ENCODE peak calls at places on chromosomes 16 and 17, in four cellular contexts. One of them, this sample, is unnamed.

GRCh38 chr16:58028541-58029070 is 3.1 kb downstream of the MMP15 start:
- DNase-seq in A549: no peak
- DNase-seq in HepG2: no peak
- DNase-seq in K562: no peak
- DNase-seq in this sample: no peak

GRCh38 chr17:79549111-79549915 is 61.5 kb downstream of the RBFOX3 start:
- DNase-seq in A549: no peak
- DNase-seq in HepG2: no peak
- DNase-seq in K562: no peak
- DNase-seq in this sample: no peak

GRCh38 chr16:61014869-61015268 is 1021.4 kb downstream of the CDH8 start:
- DNase-seq in A549: no peak
- DNase-seq in HepG2: no peak
- DNase-seq in K562: no peak
- DNase-seq in this sample: no peak

GRCh38 chr16:66382171-66382965 is 15.9 kb downstream of the CDH5 start:
- DNase-seq in A549: peak; percentile 47
- DNase-seq in HepG2: no peak
- DNase-seq in K562: no peak
- DNase-seq in this sample: no peak

GRCh38 chr17:7632492-7632894 is 2.6 kb downstream of the SHBG start:
- DNase-seq in A549: peak; percentile 79
- DNase-seq in HepG2: no peak
- DNase-seq in K562: peak; percentile 59
- DNase-seq in this sample: no peak

GRCh38 chr16:78764478-78764877 is 665.0 kb downstream of the WWOX start:
- DNase-seq in A549: no peak
- DNase-seq in HepG2: no peak
- DNase-seq in K562: no peak
- DNase-seq in this sample: no peak

GRCh38 chr16:967077-967541 is 3.7 kb downstream of the LMF1 start:
- DNase-seq in A549: no peak
- DNase-seq in HepG2: no peak
- DNase-seq in K562: no peak
- DNase-seq in this sample: no peak

GRCh38 chr17:33562792-33563191 is 269.7 kb upstream of the ASIC2 start:
- DNase-seq in A549: no peak
- DNase-seq in HepG2: no peak
- DNase-seq in K562: no peak
- DNase-seq in this sample: no peak

GRCh38 chr17:18016426-18016825 is 22.5 kb downstream of the ATPAF2 start:
- DNase-seq in A549: no peak
- DNase-seq in HepG2: no peak
- DNase-seq in K562: no peak
- DNase-seq in this sample: no peak

GRCh38 chr17:17847726-17848125 is 10.9 kb upstream of the SREBF1 start:
- DNase-seq in A549: no peak
- DNase-seq in HepG2: no peak
- DNase-seq in K562: no peak
- DNase-seq in this sample: no peak

GRCh38 chr17:38559025-38559879 is 46.5 kb downstream of the SRCIN1 start:
- DNase-seq in A549: peak; percentile 98
- DNase-seq in HepG2: peak; percentile 86
- DNase-seq in K562: peak; percentile 94
- DNase-seq in this sample: peak; percentile 47

GRCh38 chr17:410674-411401 is 58.2 kb upstream of the RPH3AL start:
- DNase-seq in A549: no peak
- DNase-seq in HepG2: no peak
- DNase-seq in K562: peak; percentile 22
- DNase-seq in this sample: no peak

GRCh38 chr16:72857841-72858594 is 189.9 kb downstream of the ZFHX3 start:
- DNase-seq in A549: no peak
- DNase-seq in HepG2: no peak
- DNase-seq in K562: no peak
- DNase-seq in this sample: no peak

GRCh38 chr16:21150375-21151001 is at the start of gene DNAH3:
- DNase-seq in A549: no peak
- DNase-seq in HepG2: peak; percentile 39
- DNase-seq in K562: peak; percentile 39
- DNase-seq in this sample: no peak

GRCh38 chr16:69554495-69554894 is 11.3 kb upstream of the NFAT5 start:
- DNase-seq in A549: no peak
- DNase-seq in HepG2: no peak
- DNase-seq in K562: peak; percentile 44
- DNase-seq in this sample: no peak

GRCh38 chr16:5488581-5488980 is 391.0 kb upstream of the EEF2KMT start:
- DNase-seq in A549: no peak
- DNase-seq in HepG2: no peak
- DNase-seq in K562: no peak
- DNase-seq in this sample: no peak

GRCh38 chr17:64063766-64064224 is 43.4 kb upstream of the ICAM2 start:
- DNase-seq in A549: peak; percentile 53
- DNase-seq in HepG2: peak; percentile 48
- DNase-seq in K562: peak; percentile 57
- DNase-seq in this sample: no peak

GRCh38 chr17:74859439-74860228 is at the start of gene GRIN2C:
- DNase-seq in A549: no peak
- DNase-seq in HepG2: no peak
- DNase-seq in K562: peak; percentile 52
- DNase-seq in this sample: no peak

GRCh38 chr16:83473109-83473508 is 334.7 kb upstream of the HSBP1 start:
- DNase-seq in A549: no peak
- DNase-seq in HepG2: no peak
- DNase-seq in K562: no peak
- DNase-seq in this sample: no peak
- TF ChIP-seq CHD4 in A549: no peak
- TF ChIP-seq CHD4 in HepG2: no peak
- TF ChIP-seq CHD4 in K562: no peak
- TF ChIP-seq CHD4 in this sample: no peak

GRCh38 chr16:49337814-49338350 is 35.7 kb upstream of the C16orf78 start:
- DNase-seq in A549: no peak
- DNase-seq in HepG2: no peak
- DNase-seq in K562: no peak
- DNase-seq in this sample: no peak
- TF ChIP-seq RFX5 in A549: no peak
- TF ChIP-seq RFX5 in HepG2: no peak
- TF ChIP-seq RFX5 in K562: no peak
- TF ChIP-seq RFX5 in this sample: no peak

GRCh38 chr17:50173335-50173941 is 7.6 kb downstream of the SGCA start:
- DNase-seq in A549: no peak
- DNase-seq in HepG2: no peak
- DNase-seq in K562: no peak
- DNase-seq in this sample: no peak
- TF ChIP-seq CHD4 in A549: no peak
- TF ChIP-seq CHD4 in HepG2: no peak
- TF ChIP-seq CHD4 in K562: no peak
- TF ChIP-seq CHD4 in this sample: no peak

GRCh38 chr17:27602721-27603445 is 28.1 kb upstream of the LGALS9 start:
- DNase-seq in A549: peak; percentile 94
- DNase-seq in HepG2: peak; percentile 42
- DNase-seq in K562: peak; percentile 91
- DNase-seq in this sample: no peak

GRCh38 chr17:27601975-27602302 is 29.0 kb upstream of the LGALS9 start:
- DNase-seq in A549: no peak
- DNase-seq in HepG2: no peak
- DNase-seq in K562: no peak
- DNase-seq in this sample: no peak

GRCh38 chr17:27601069-27601974 is 29.7 kb upstream of the LGALS9 start:
- DNase-seq in A549: peak; percentile 81
- DNase-seq in HepG2: peak; percentile 56
- DNase-seq in K562: peak; percentile 79
- DNase-seq in this sample: peak; percentile 51

GRCh38 chr17:27598337-27599050 is 32.5 kb upstream of the LGALS9 start:
- DNase-seq in A549: no peak
- DNase-seq in HepG2: no peak
- DNase-seq in K562: no peak
- DNase-seq in this sample: no peak

DNA sequence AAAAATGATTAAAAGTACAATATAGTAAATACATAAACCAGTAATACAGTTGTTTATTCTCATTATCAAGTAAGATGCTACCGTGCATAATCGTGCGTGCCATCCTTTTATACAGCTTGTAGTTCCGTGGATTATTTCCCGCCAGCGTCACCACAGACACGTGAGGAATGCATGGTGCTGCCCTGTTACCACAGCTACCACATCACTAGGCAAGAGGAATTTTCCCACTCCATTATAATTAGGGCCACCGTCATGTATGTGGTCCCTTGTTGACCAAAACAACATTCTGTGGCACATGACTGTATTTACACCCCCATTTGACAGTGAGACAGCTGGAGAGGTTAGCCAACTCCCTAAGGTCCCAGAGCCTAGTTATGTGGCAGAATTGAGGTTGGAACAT is 30.5 kb upstream of the LGALS9 start:
- DNase-seq in A549: no peak
- DNase-seq in HepG2: no peak
- DNase-seq in K562: no peak
- DNase-seq in this sample: no peak
- TF ChIP-seq RFX5 in A549: no peak
- TF ChIP-seq RFX5 in HepG2: no peak
- TF ChIP-seq RFX5 in K562: no peak
- TF ChIP-seq RFX5 in this sample: no peak

GRCh38 chr17:66762276-66762675 is 72.6 kb upstream of the CACNG5 start:
- DNase-seq in A549: no peak
- DNase-seq in HepG2: no peak
- DNase-seq in K562: no peak
- DNase-seq in this sample: no peak
- TF ChIP-seq CHD4 in A549: no peak
- TF ChIP-seq CHD4 in HepG2: no peak
- TF ChIP-seq CHD4 in K562: no peak
- TF ChIP-seq CHD4 in this sample: no peak

DNA sequence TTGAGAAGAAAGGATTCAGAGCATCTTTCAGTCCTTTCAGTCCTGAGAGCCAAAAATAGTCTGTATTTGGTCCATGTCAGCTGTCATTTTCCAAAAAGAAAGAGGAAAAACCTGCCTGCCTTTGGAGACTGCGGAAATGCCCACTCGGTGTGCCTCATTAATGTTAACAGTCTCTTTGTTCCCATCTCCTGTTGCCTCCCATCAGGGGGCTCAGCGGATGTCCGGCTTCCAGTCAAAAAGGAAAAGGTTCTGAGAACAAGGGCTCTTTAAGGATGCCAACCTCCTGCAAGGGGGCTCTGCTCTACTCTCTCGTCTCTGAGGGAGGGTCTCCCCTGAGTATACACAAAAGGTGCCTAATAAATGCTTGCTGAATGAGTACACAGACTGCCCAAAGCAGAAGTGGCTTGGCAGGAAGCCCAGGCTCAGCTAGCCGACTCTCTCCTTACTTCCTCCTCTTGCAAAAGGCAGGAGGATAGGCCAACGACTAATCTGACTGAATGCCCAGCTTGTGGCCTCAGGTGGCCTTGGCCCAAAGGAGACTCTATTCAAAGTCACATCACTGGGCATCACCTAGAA is 17.3 kb downstream of the TRAF4 start:
- DNase-seq in A549: no peak
- DNase-seq in HepG2: no peak
- DNase-seq in K562: no peak
- DNase-seq in this sample: no peak
- TF ChIP-seq RFX5 in A549: no peak
- TF ChIP-seq RFX5 in HepG2: no peak
- TF ChIP-seq RFX5 in K562: no peak
- TF ChIP-seq RFX5 in this sample: no peak

GRCh38 chr17:15230866-15231265 is 34.3 kb downstream of the PMP22 start:
- DNase-seq in A549: no peak
- DNase-seq in HepG2: no peak
- DNase-seq in K562: no peak
- DNase-seq in this sample: no peak

GRCh38 chr17:15233022-15233805 is 31.9 kb downstream of the PMP22 start:
- DNase-seq in A549: peak; percentile 59
- DNase-seq in HepG2: peak; percentile 60
- DNase-seq in K562: peak; percentile 57
- DNase-seq in this sample: no peak

GRCh38 chr17:15232517-15232915 is 32.6 kb downstream of the PMP22 start:
- DNase-seq in A549: no peak
- DNase-seq in HepG2: no peak
- DNase-seq in K562: peak; percentile 51
- DNase-seq in this sample: no peak

GRCh38 chr17:15233971-15234370 is 31.2 kb downstream of the PMP22 start:
- DNase-seq in A549: no peak
- DNase-seq in HepG2: no peak
- DNase-seq in K562: no peak
- DNase-seq in this sample: no peak

GRCh38 chr17:15231851-15232516 is 33.1 kb downstream of the PMP22 start:
- DNase-seq in A549: no peak
- DNase-seq in HepG2: no peak
- DNase-seq in K562: peak; percentile 20
- DNase-seq in this sample: no peak
- TF ChIP-seq CHD4 in A549: no peak
- TF ChIP-seq CHD4 in HepG2: no peak
- TF ChIP-seq CHD4 in K562: no peak
- TF ChIP-seq CHD4 in this sample: no peak

DNA sequence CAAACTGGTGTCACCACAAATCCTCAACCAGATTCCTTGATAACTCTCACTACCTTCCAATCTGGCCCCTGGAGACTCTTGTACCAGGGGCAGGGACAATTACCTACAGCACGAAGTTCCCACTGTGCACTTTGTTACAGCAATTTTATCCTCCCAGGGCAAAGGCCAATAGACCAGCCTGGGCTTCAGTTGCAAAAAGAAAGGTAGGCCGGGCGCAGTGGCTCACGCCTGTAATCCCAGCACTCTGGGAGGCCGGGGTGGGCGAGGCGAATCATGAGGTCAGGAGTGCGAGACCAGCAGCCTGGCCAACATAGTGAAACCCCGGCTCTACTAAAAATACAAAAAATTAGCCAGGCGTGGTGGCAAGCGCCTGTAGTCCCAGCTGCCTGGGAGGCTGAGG is 36.9 kb downstream of the USP7 start:
- DNase-seq in A549: no peak
- DNase-seq in HepG2: no peak
- DNase-seq in K562: no peak
- DNase-seq in this sample: no peak
- TF ChIP-seq RFX5 in A549: no peak
- TF ChIP-seq RFX5 in HepG2: no peak
- TF ChIP-seq RFX5 in K562: no peak
- TF ChIP-seq RFX5 in this sample: no peak

GRCh38 chr17:68248886-68249872 is 1.3 kb downstream of the AMZ2 start:
- DNase-seq in A549: no peak
- DNase-seq in HepG2: no peak
- DNase-seq in K562: no peak
- DNase-seq in this sample: no peak

GRCh38 chr17:68247445-68248198 is at the start of gene AMZ2:
- DNase-seq in A549: peak; percentile 85
- DNase-seq in HepG2: peak; percentile 88
- DNase-seq in K562: peak; percentile 95
- DNase-seq in this sample: peak; percentile 81

GRCh38 chr17:68248199-68248825 is 469 bp downstream of the AMZ2 start:
- DNase-seq in A549: peak; percentile 42
- DNase-seq in HepG2: no peak
- DNase-seq in K562: no peak
- DNase-seq in this sample: no peak

GRCh38 chr17:68246271-68247028 is 1.4 kb upstream of the AMZ2 start:
- DNase-seq in A549: no peak
- DNase-seq in HepG2: no peak
- DNase-seq in K562: no peak
- DNase-seq in this sample: no peak
- TF ChIP-seq CHD4 in A549: no peak
- TF ChIP-seq CHD4 in HepG2: no peak
- TF ChIP-seq CHD4 in K562: no peak
- TF ChIP-seq CHD4 in this sample: no peak

This sample was measured in GM12878.